ENCODE peak calls at places on chromosomes 3 and 15, in six cellular contexts. G is neural crest cell, U is mucosa of descending colon, N is transverse colon, W is B cell, Q is dorsolateral prefrontal cortex. T is an unnamed sample.
A peak's percentile ranks its signal among the peaks of the same experiment; 100 is the strongest.

GRCh38 chr3:194250104-194251002 is 100.8 kb downstream of the CPN2 start:
- DNase-seq in U (peak; percentile 72), G (no peak), W (no peak), N (no peak), Q (no peak), T (no peak)

GRCh38 chr15:23441204-23441603 is 5.8 kb downstream of the GOLGA6L2 start:
- DNase-seq in N (no peak), G (no peak), W (no peak), Q (no peak), U (no peak), T (no peak)

GRCh38 chr3:159749406-159749805 is 239.2 kb upstream of the IL12A start:
- DNase-seq in U (no peak), G (no peak), Q (no peak), W (no peak), N (no peak), T (no peak)

GRCh38 chr15:39267685-39268084 is 313.2 kb upstream of the THBS1 start:
- DNase-seq in W (no peak), U (no peak), N (no peak), G (no peak), Q (no peak), T (no peak)

GRCh38 chr15:69996842-69997478 is 100.8 kb downstream of the TLE3 start:
- DNase-seq in U (peak; percentile 87), W (no peak), G (no peak), N (peak; percentile 82), Q (no peak), T (no peak)

GRCh38 chr3:72492240-72492639 is 356.0 kb downstream of the SHQ1 start:
- DNase-seq in G (no peak), W (no peak), N (peak; percentile 31), Q (peak; percentile 57), U (peak; percentile 68), T (no peak)

GRCh38 chr3:37475435-37475834 is 301.1 kb upstream of the LRRFIP2 start:
- DNase-seq in U (no peak), G (no peak), W (no peak), N (no peak), Q (no peak), T (no peak)

GRCh38 chr3:160413613-160414248 is 14.3 kb downstream of the SMC4 start:
- DNase-seq in Q (peak; percentile 56), W (peak; percentile 52), N (peak; percentile 65), U (no peak), G (peak; percentile 63), T (peak; percentile 61)

GRCh38 chr3:153640689-153641308 is 478.8 kb downstream of the RAP2B start:
- DNase-seq in Q (no peak), N (peak; percentile 85), U (peak; percentile 76), W (no peak), G (no peak), T (peak; percentile 2)

GRCh38 chr3:119794971-119795612 is 13.2 kb downstream of the NR1I2 start:
- DNase-seq in U (peak; percentile 73), Q (no peak), W (no peak), N (peak; percentile 82), G (peak; percentile 21), T (no peak)

GRCh38 chr3:112089956-112090898 is 4.0 kb downstream of the C3orf52 start:
- DNase-seq in U (no peak), G (no peak), W (no peak), Q (no peak), N (no peak), T (no peak)

GRCh38 chr3:69710153-69710977 is 28.9 kb upstream of the MITF start:
- DNase-seq in Q (no peak), N (no peak), U (no peak), W (no peak), G (no peak), T (no peak)

GRCh38 chr3:186208328-186208989 is 99.6 kb upstream of the ETV5 start:
- DNase-seq in G (no peak), N (no peak), Q (no peak), W (no peak), U (no peak), T (no peak)

DNA sequence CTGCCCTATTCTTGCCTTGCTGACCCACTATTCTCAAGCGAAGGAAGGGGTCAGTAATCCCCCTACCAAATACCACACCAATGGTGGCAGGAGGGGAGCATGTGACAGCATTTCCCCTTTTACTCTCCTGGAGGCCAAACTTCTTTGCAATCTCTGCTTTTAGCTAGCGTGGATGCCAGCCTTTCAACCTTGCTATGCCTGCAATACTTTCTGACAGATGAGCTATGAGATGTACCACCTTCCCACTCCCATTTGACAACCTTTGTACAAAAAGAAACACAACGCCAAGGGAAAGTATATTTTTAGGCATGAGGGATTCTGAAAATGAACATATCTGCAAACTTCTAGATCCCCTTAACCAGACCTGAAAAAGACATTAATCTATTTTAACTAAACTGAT is 302.1 kb downstream of the FHIT start:
- DNase-seq in N (no peak), W (no peak), Q (no peak), G (no peak), U (no peak), T (no peak)
- TF ChIP-seq CTCF in N (no peak), W (no peak), Q (no peak), G (no peak), U (no peak), T (no peak)

GRCh38 chr15:84980196-84981053 is 1.2 kb upstream of the PDE8A start:
- DNase-seq in U (peak; percentile 92), Q (peak; percentile 91), W (peak; percentile 91), N (peak; percentile 88), G (peak; percentile 68), T (peak; percentile 92)
- TF ChIP-seq CTCF in U (no peak), Q (no peak), W (no peak), N (peak; percentile 7), G (no peak), T (no peak)

DNA sequence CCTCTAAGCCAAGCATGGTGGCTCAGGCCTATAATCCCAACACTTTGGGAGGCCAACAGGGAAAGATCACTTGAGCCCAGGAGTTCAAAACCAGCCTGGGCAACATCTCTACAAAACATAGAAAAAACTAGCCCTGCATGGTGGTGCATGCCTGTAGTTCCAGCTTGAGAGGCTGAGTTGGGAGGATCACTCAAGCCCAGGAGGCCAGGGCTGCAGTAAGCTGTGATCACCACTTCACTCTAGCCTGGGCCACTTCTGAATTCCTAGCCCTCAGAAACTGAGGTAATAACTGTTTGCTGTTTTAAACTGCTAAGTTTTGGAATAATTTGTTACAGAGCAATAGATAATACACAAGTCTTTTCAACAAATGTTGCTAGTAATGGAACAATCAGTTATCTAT is 16.4 kb downstream of the IP6K1 start:
- DNase-seq in Q (no peak), W (no peak), N (no peak), G (no peak), U (no peak), T (no peak)
- TF ChIP-seq CTCF in Q (no peak), W (no peak), N (no peak), G (no peak), U (no peak), T (no peak)

GRCh38 chr15:67240235-67241131 is 14.0 kb downstream of the AAGAB start:
- DNase-seq in Q (no peak), G (no peak), U (no peak), N (peak; percentile 41), W (no peak), T (peak; percentile 35)
- TF ChIP-seq CTCF in Q (no peak), G (no peak), U (no peak), N (peak; percentile 50), W (no peak), T (peak; percentile 52)

DNA sequence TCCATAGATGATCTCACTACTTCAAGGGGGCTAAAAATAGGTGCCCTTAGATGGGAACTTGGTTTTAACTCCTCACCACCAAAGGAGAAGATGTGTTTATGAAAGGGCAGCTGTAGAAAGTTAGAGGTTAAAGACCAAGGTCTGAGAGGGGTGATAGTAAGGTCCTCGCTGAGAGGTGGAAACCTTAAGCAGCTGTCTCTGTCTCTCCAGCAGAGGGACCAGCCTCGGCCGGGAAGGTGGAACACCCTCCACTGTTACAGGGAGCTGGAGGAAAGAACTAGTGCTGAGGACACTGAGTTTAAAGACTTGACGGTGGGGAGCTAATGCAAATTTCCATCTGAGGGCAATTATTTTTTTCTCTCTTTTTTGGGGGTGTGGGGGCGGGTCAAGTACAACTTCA is 8.9 kb upstream of the RLBP1 start:
- DNase-seq in W (no peak), Q (no peak), N (no peak), G (no peak), U (no peak), T (no peak)
- TF ChIP-seq CTCF in W (no peak), Q (no peak), N (no peak), G (no peak), U (no peak), T (no peak)

DNA sequence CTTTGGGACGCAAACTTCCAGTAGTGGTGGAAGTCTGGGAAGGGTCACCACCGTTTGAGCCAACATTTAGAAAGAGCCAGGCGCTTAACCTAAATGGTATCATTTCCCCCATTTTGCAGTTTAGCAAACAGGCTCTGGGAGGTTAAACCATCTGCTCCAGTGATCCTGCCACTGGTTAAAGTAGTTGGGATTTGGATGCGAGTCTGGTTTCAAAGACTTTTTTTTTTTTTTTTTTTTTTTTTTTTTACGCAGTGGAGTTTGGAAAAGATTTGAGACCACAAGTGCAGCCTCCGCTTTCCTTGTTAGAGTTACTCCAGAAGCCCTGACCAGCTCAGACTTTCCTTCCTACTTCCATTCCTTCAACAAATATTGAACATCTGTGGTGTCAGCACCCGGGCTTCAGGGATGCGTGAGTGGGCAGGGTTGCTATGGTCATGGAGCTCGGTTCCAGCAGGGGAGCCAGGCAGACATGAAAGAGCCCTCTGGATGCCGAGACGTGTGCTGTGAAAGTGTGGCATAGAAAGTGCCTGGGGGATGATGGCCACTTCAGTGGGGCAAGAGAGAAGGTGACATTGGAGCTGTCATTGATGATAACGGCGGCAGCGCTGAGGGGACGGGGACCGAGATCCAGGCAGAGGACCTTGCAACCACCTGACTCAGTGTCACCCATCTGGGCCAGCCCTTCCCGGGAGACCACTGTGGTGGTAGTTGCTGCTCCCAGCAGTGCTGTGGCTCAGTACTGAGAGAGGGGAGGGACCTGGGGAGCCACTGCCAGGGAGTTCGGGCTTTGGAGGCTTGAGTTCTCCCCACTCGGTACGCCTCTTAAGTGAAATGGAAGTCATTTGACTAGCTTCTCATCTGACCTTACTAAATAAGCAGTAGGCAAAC is 1.1 kb upstream of the RNU6-1 start:
- DNase-seq in W (no peak), Q (no peak), U (no peak), N (peak; percentile 34), G (no peak), T (no peak)
- TF ChIP-seq CTCF in W (no peak), Q (no peak), U (no peak), N (no peak), G (no peak), T (no peak)